ENCODE peak calls at places on chromosomes 1 and 21, in seven cellular contexts. One of them, this sample, is unnamed.

GRCh38 chr1:85449356-85449755 is 15.6 kb downstream of the DDAH1 start:
- DNase-seq in esophagus squamous epithelium: no peak
- DNase-seq in prostate gland: no peak
- DNase-seq in ovary: no peak
- DNase-seq in lower leg skin: no peak
- DNase-seq in heart left ventricle: no peak
- DNase-seq in right lobe of liver: no peak
- DNase-seq in this sample: no peak

GRCh38 chr1:115364044-115364775 is 26.2 kb upstream of the NGF start:
- DNase-seq in prostate gland: no peak
- DNase-seq in heart left ventricle: no peak
- DNase-seq in lower leg skin: no peak
- DNase-seq in ovary: no peak
- DNase-seq in esophagus squamous epithelium: no peak
- DNase-seq in right lobe of liver: no peak
- DNase-seq in this sample: no peak

GRCh38 chr1:228794810-228795209 is 59.5 kb downstream of the RHOU start:
- DNase-seq in prostate gland: no peak
- DNase-seq in ovary: no peak
- DNase-seq in right lobe of liver: no peak
- DNase-seq in lower leg skin: no peak
- DNase-seq in heart left ventricle: no peak
- DNase-seq in esophagus squamous epithelium: no peak
- DNase-seq in this sample: no peak

GRCh38 chr1:184910005-184910404 is 64.3 kb downstream of the NIBAN1 start:
- DNase-seq in right lobe of liver: no peak
- DNase-seq in prostate gland: no peak
- DNase-seq in ovary: no peak
- DNase-seq in esophagus squamous epithelium: no peak
- DNase-seq in heart left ventricle: no peak
- DNase-seq in lower leg skin: no peak
- DNase-seq in this sample: no peak

GRCh38 chr1:23216771-23217420 is 406 bp downstream of the HTR1D start:
- DNase-seq in ovary: peak
- DNase-seq in heart left ventricle: no peak
- DNase-seq in right lobe of liver: no peak
- DNase-seq in lower leg skin: no peak
- DNase-seq in esophagus squamous epithelium: no peak
- DNase-seq in prostate gland: no peak
- DNase-seq in this sample: peak

GRCh38 chr1:61081135-61081636 is 1.2 kb upstream of the NFIA start:
- DNase-seq in prostate gland: no peak
- DNase-seq in esophagus squamous epithelium: no peak
- DNase-seq in ovary: no peak
- DNase-seq in right lobe of liver: no peak
- DNase-seq in heart left ventricle: no peak
- DNase-seq in lower leg skin: no peak
- DNase-seq in this sample: no peak

GRCh38 chr1:216306830-216307229 is 116.4 kb downstream of the USH2A start:
- DNase-seq in ovary: no peak
- DNase-seq in lower leg skin: no peak
- DNase-seq in prostate gland: no peak
- DNase-seq in heart left ventricle: no peak
- DNase-seq in right lobe of liver: no peak
- DNase-seq in esophagus squamous epithelium: no peak
- DNase-seq in this sample: no peak

GRCh38 chr1:58575831-58576726 is 973 bp downstream of the TACSTD2 start:
- DNase-seq in heart left ventricle: no peak
- DNase-seq in ovary: no peak
- DNase-seq in lower leg skin: no peak
- DNase-seq in prostate gland: peak
- DNase-seq in esophagus squamous epithelium: no peak
- DNase-seq in right lobe of liver: peak
- DNase-seq in this sample: no peak

GRCh38 chr1:87215592-87215991 is 113.1 kb upstream of the LMO4 start:
- DNase-seq in right lobe of liver: no peak
- DNase-seq in ovary: no peak
- DNase-seq in heart left ventricle: no peak
- DNase-seq in esophagus squamous epithelium: no peak
- DNase-seq in prostate gland: no peak
- DNase-seq in lower leg skin: no peak
- DNase-seq in this sample: no peak

GRCh38 chr1:78355646-78356045 is 135.1 kb upstream of the PTGFR start:
- DNase-seq in right lobe of liver: no peak
- DNase-seq in ovary: no peak
- DNase-seq in prostate gland: no peak
- DNase-seq in heart left ventricle: no peak
- DNase-seq in esophagus squamous epithelium: no peak
- DNase-seq in lower leg skin: no peak
- DNase-seq in this sample: no peak

GRCh38 chr1:58468612-58469493 is 77.7 kb downstream of the OMA1 start:
- DNase-seq in right lobe of liver: no peak
- DNase-seq in esophagus squamous epithelium: no peak
- DNase-seq in heart left ventricle: no peak
- DNase-seq in lower leg skin: no peak
- DNase-seq in prostate gland: no peak
- DNase-seq in ovary: no peak
- DNase-seq in this sample: no peak

GRCh38 chr1:145708063-145708462 is 895 bp upstream of the PDZK1 start:
- DNase-seq in heart left ventricle: no peak
- DNase-seq in right lobe of liver: peak
- DNase-seq in prostate gland: no peak
- DNase-seq in esophagus squamous epithelium: no peak
- DNase-seq in ovary: no peak
- DNase-seq in lower leg skin: no peak
- DNase-seq in this sample: no peak

GRCh38 chr1:230215049-230215448 is 148.0 kb downstream of the GALNT2 start:
- DNase-seq in esophagus squamous epithelium: no peak
- DNase-seq in lower leg skin: no peak
- DNase-seq in ovary: peak
- DNase-seq in right lobe of liver: no peak
- DNase-seq in heart left ventricle: peak
- DNase-seq in prostate gland: no peak
- DNase-seq in this sample: no peak

GRCh38 chr1:39900662-39901485 is 843 bp downstream of the MYCL start:
- DNase-seq in right lobe of liver: peak
- DNase-seq in prostate gland: peak
- DNase-seq in ovary: no peak
- DNase-seq in lower leg skin: no peak
- DNase-seq in esophagus squamous epithelium: no peak
- DNase-seq in heart left ventricle: no peak
- DNase-seq in this sample: no peak

GRCh38 chr1:166489670-166490436 is 323.1 kb upstream of the FAM78B start:
- DNase-seq in right lobe of liver: peak
- DNase-seq in ovary: no peak
- DNase-seq in esophagus squamous epithelium: peak
- DNase-seq in prostate gland: no peak
- DNase-seq in heart left ventricle: no peak
- DNase-seq in lower leg skin: peak
- DNase-seq in this sample: peak

GRCh38 chr1:14782741-14783591 is 184.5 kb downstream of the KAZN start:
- DNase-seq in right lobe of liver: no peak
- DNase-seq in ovary: no peak
- DNase-seq in lower leg skin: no peak
- DNase-seq in prostate gland: no peak
- DNase-seq in heart left ventricle: no peak
- DNase-seq in esophagus squamous epithelium: no peak
- DNase-seq in this sample: peak

GRCh38 chr21:35333831-35334593 is 284.9 kb upstream of the RUNX1 start:
- DNase-seq in lower leg skin: peak
- DNase-seq in prostate gland: no peak
- DNase-seq in heart left ventricle: no peak
- DNase-seq in right lobe of liver: no peak
- DNase-seq in ovary: no peak
- DNase-seq in esophagus squamous epithelium: no peak
- DNase-seq in this sample: peak

GRCh38 chr1:177586429-177586828 is 383.4 kb downstream of the SEC16B start:
- DNase-seq in ovary: no peak
- DNase-seq in prostate gland: no peak
- DNase-seq in lower leg skin: no peak
- DNase-seq in esophagus squamous epithelium: no peak
- DNase-seq in right lobe of liver: no peak
- DNase-seq in heart left ventricle: no peak
- DNase-seq in this sample: no peak

GRCh38 chr1:148160421-148161251 is 8.6 kb upstream of the NBPF11 start:
- DNase-seq in ovary: no peak
- DNase-seq in right lobe of liver: no peak
- DNase-seq in lower leg skin: no peak
- DNase-seq in esophagus squamous epithelium: no peak
- DNase-seq in prostate gland: no peak
- DNase-seq in heart left ventricle: peak
- DNase-seq in this sample: no peak

GRCh38 chr1:234199476-234200127 is 173.7 kb upstream of the COA6 start:
- DNase-seq in ovary: no peak
- DNase-seq in right lobe of liver: no peak
- DNase-seq in esophagus squamous epithelium: no peak
- DNase-seq in lower leg skin: no peak
- DNase-seq in heart left ventricle: no peak
- DNase-seq in prostate gland: no peak
- DNase-seq in this sample: no peak

GRCh38 chr1:53375440-53375839 is 47.6 kb upstream of the LRP8 start:
- DNase-seq in esophagus squamous epithelium: no peak
- DNase-seq in ovary: no peak
- DNase-seq in prostate gland: no peak
- DNase-seq in lower leg skin: no peak
- DNase-seq in heart left ventricle: no peak
- DNase-seq in right lobe of liver: no peak
- DNase-seq in this sample: no peak

GRCh38 chr1:159921251-159921650 is 4.1 kb downstream of the TAGLN2 start:
- DNase-seq in heart left ventricle: no peak
- DNase-seq in lower leg skin: no peak
- DNase-seq in ovary: no peak
- DNase-seq in esophagus squamous epithelium: no peak
- DNase-seq in prostate gland: no peak
- DNase-seq in right lobe of liver: no peak
- DNase-seq in this sample: no peak
- H3K4me3 ChIP-seq in heart left ventricle: peak
- H3K4me3 ChIP-seq in lower leg skin: no peak
- H3K4me3 ChIP-seq in ovary: no peak
- H3K4me3 ChIP-seq in esophagus squamous epithelium: no peak
- H3K4me3 ChIP-seq in prostate gland: no peak
- H3K4me3 ChIP-seq in right lobe of liver: no peak
- H3K4me3 ChIP-seq in this sample: no peak

GRCh38 chr1:161726631-161727342 is 5.4 kb downstream of the FCRLB start:
- DNase-seq in heart left ventricle: peak
- DNase-seq in lower leg skin: peak
- DNase-seq in ovary: peak
- DNase-seq in prostate gland: peak
- DNase-seq in right lobe of liver: peak
- DNase-seq in esophagus squamous epithelium: peak
- DNase-seq in this sample: peak
- TF ChIP-seq POLR2A in heart left ventricle: no peak
- TF ChIP-seq POLR2A in lower leg skin: no peak
- TF ChIP-seq POLR2A in ovary: peak
- TF ChIP-seq POLR2A in prostate gland: peak
- TF ChIP-seq POLR2A in right lobe of liver: peak
- TF ChIP-seq POLR2A in esophagus squamous epithelium: no peak
- TF ChIP-seq POLR2A in this sample: peak

GRCh38 chr1:56967900-56968832 is 2.4 kb upstream of the C8B start:
- DNase-seq in esophagus squamous epithelium: no peak
- DNase-seq in heart left ventricle: no peak
- DNase-seq in lower leg skin: no peak
- DNase-seq in prostate gland: no peak
- DNase-seq in right lobe of liver: peak
- DNase-seq in ovary: peak
- DNase-seq in this sample: peak
- TF ChIP-seq CTCF in esophagus squamous epithelium: peak
- TF ChIP-seq CTCF in heart left ventricle: peak
- TF ChIP-seq CTCF in lower leg skin: no peak
- TF ChIP-seq CTCF in prostate gland: no peak
- TF ChIP-seq CTCF in right lobe of liver: peak
- TF ChIP-seq CTCF in ovary: no peak
- TF ChIP-seq CTCF in this sample: peak

DNA sequence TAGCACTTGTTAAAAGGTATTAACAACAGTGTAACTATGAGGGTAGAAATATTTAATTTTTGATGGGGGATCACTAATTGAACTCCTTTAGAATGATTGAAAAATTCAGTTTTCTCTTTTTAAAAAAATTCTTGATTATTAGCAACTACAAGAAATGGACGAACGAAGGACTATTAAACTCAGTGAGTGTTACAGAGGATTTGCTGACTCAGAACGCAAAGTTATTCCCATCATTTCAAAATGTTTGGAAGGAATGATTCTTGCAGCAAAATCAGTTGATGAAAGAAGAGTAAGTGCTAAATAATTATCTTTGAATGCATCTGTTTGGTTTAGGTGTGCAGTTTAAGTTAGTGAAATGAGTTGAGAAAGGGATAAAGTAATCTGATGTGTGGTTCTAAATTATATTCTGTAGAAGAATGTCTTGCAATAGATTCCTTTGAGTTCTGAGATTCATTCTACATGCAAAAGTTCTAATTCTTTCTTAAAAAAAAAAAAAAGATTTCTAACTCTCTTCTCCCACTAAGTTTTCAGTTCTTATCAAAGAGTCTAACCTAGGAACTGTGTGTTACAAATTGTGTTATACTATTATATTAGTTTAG is 85.0 kb downstream of the FNBP1L start:
- DNase-seq in prostate gland: no peak
- DNase-seq in lower leg skin: no peak
- DNase-seq in right lobe of liver: no peak
- DNase-seq in ovary: no peak
- DNase-seq in heart left ventricle: no peak
- DNase-seq in esophagus squamous epithelium: no peak
- DNase-seq in this sample: no peak
- H3K4me3 ChIP-seq in prostate gland: no peak
- H3K4me3 ChIP-seq in lower leg skin: no peak
- H3K4me3 ChIP-seq in right lobe of liver: no peak
- H3K4me3 ChIP-seq in ovary: no peak
- H3K4me3 ChIP-seq in heart left ventricle: no peak
- H3K4me3 ChIP-seq in esophagus squamous epithelium: no peak
- H3K4me3 ChIP-seq in this sample: no peak

GRCh38 chr1:150974580-150975478 is at the start of gene CERS2:
- DNase-seq in esophagus squamous epithelium: peak
- DNase-seq in lower leg skin: peak
- DNase-seq in heart left ventricle: peak
- DNase-seq in right lobe of liver: peak
- DNase-seq in prostate gland: peak
- DNase-seq in ovary: peak
- DNase-seq in this sample: peak
- TF ChIP-seq POLR2A in esophagus squamous epithelium: no peak
- TF ChIP-seq POLR2A in lower leg skin: no peak
- TF ChIP-seq POLR2A in heart left ventricle: no peak
- TF ChIP-seq POLR2A in right lobe of liver: peak
- TF ChIP-seq POLR2A in prostate gland: peak
- TF ChIP-seq POLR2A in ovary: peak
- TF ChIP-seq POLR2A in this sample: peak

This sample was measured in NB4.